ENCODE peak calls at places on chromosomes 4 and X, in four cellular contexts. E, S, O and P are unnamed samples.

GRCh38 chr4:2914220-2915126 is 48.7 kb downstream of the NOP14 start:
- DNase-seq in E (no peak), S (no peak), O (no peak), P (no peak)

GRCh38 chr4:87032884-87033533 is 98.2 kb downstream of the AFF1 start:
- DNase-seq in E (no peak), S (no peak), O (no peak), P (no peak)

GRCh38 chrX:53268173-53268572 is 13.2 kb downstream of the IQSEC2 start:
- DNase-seq in E (no peak), S (no peak), O (no peak), P (no peak)

GRCh38 chr4:102598102-102598758 is 97.1 kb downstream of the NFKB1 start:
- DNase-seq in E (no peak), S (no peak), O (no peak), P (no peak)

GRCh38 chr4:102867278-102868152 is 1.3 kb upstream of the CISD2 start:
- DNase-seq in E (no peak), S (no peak), O (peak; percentile 32), P (no peak)

GRCh38 chr4:181659202-181659601 is 584.0 kb upstream of the TENM3 start:
- DNase-seq in E (no peak), S (no peak), O (no peak), P (no peak)

GRCh38 chrX:57119416-57119815 is 1.9 kb downstream of the SPIN2B start:
- DNase-seq in E (no peak), S (no peak), O (no peak), P (no peak)

GRCh38 chr4:85092536-85092935 is 126.0 kb upstream of the WDFY3 start:
- DNase-seq in E (no peak), S (no peak), O (no peak), P (no peak)

GRCh38 chrX:153854702-153855101 is 24.4 kb upstream of the PDZD4 start:
- DNase-seq in E (no peak), S (no peak), O (no peak), P (no peak)

GRCh38 chr4:153448003-153448731 is 18.0 kb upstream of the TMEM131L start:
- DNase-seq in E (no peak), S (no peak), O (no peak), P (no peak)

GRCh38 chr4:169810325-169811323 is 52.9 kb upstream of the HPF1 start:
- DNase-seq in E (no peak), S (no peak), O (peak; percentile 79), P (no peak)

GRCh38 chr4:121777625-121778024 is 12.7 kb upstream of the SMIM43 start:
- DNase-seq in E (no peak), S (no peak), O (no peak), P (no peak)

GRCh38 chr4:82802906-82803305 is 4.3 kb upstream of the SCD5 start:
- DNase-seq in E (no peak), S (no peak), O (no peak), P (no peak)

GRCh38 chr4:145171919-145172318 is 8.5 kb downstream of the OTUD4 start:
- DNase-seq in E (no peak), S (no peak), O (no peak), P (no peak)

GRCh38 chr4:152575533-152575932 is 39.6 kb upstream of the FBXW7 start:
- DNase-seq in E (no peak), S (no peak), O (no peak), P (no peak)

GRCh38 chr4:177480796-177481195 is 38.6 kb upstream of the AGA start:
- DNase-seq in E (no peak), S (no peak), O (no peak), P (no peak)

GRCh38 chrX:45801554-45801953 is 600.9 kb upstream of the DIPK2B start:
- DNase-seq in E (no peak), S (no peak), O (peak; percentile 44), P (peak; percentile 28)

GRCh38 chr4:26235500-26235899 is 85.3 kb upstream of the RBPJ start:
- DNase-seq in E (no peak), S (peak; percentile 71), O (no peak), P (no peak)

GRCh38 chr4:2961411-2962098 is 1.7 kb downstream of the NOP14 start:
- DNase-seq in E (no peak), S (no peak), O (no peak), P (no peak)

GRCh38 chr4:94032754-94033153 is 174.9 kb upstream of the SMARCAD1 start:
- DNase-seq in E (no peak), S (no peak), O (no peak), P (no peak)

GRCh38 chr4:178063568-178063967 is 621.3 kb upstream of the AGA start:
- DNase-seq in E (no peak), S (no peak), O (no peak), P (no peak)

GRCh38 chrX:100447563-100448397 is 37.7 kb upstream of the PCDH19 start:
- DNase-seq in E (peak; percentile 57), S (peak; percentile 44), O (peak; percentile 39), P (no peak)

GRCh38 chrX:103845165-103845653 is 13.2 kb upstream of the RAB9B start:
- DNase-seq in E (peak; percentile 87), S (peak; percentile 60), O (peak; percentile 63), P (peak; percentile 49)

GRCh38 chr4:182643801-182644311 is 273.3 kb downstream of the DCTD start:
- DNase-seq in E (no peak), S (peak; percentile 14), O (no peak), P (no peak)

GRCh38 chrX:105533951-105534350 is 288.4 kb upstream of the NRK start:
- DNase-seq in E (no peak), S (no peak), O (no peak), P (no peak)

GRCh38 chr4:2472187-2472586 is 3.3 kb downstream of the RNF4 start:
- DNase-seq in E (no peak), S (no peak), O (no peak), P (no peak)

GRCh38 chr4:83625807-83626206 is 89.9 kb downstream of the GPAT3 start:
- DNase-seq in E (no peak), S (no peak), O (no peak), P (no peak)

GRCh38 chrX:46961097-46961496 is 48.9 kb downstream of the JADE3 start:
- DNase-seq in E (no peak), S (no peak), O (no peak), P (no peak)
- H3K4me1 ChIP-seq in E (no peaks in the 10 kb centered on the region), S (peaks cover 1% of the 10 kb centered on the region), O (no peaks in the 10 kb centered on the region), P (no peaks in the 10 kb centered on the region)

GRCh38 chr4:993111-994029 is at the start of gene SLC26A1:
- DNase-seq in E (no peak), S (peak; percentile 12), O (no peak), P (no peak)
- H3K4me1 ChIP-seq in E (peaks cover 7% of the 10 kb centered on the region), S (no peaks in the 10 kb centered on the region), O (no peaks in the 10 kb centered on the region), P (no peaks in the 10 kb centered on the region)

DNA sequence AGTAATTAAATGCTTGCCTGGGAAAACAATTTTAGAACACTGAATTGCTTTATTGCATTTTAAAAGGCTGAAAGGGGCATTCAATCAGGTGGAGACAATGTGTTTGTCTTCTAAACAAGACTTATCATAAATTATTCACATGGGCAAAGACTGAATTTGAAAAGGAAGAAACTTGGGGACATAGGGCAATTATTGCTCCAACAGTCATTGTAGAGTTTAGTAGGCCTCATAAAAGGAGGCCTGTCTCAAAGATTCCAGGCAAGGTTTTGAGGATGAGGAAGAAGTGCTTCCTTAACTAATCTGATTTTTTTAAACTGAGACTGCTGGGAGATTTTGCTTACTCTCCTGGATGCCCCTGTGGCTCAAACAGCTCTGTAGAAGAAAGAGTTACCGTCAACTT is 174.4 kb upstream of the RPS6KA3 start:
- DNase-seq in E (no peak), S (no peak), O (no peak), P (no peak)
- H3K4me1 ChIP-seq in E (no peaks in the 10 kb centered on the region), S (no peaks in the 10 kb centered on the region), O (peaks cover 21% of the 10 kb centered on the region), P (peaks cover 66% of the 10 kb centered on the region)

GRCh38 chr4:123349401-123350190 is 47.0 kb upstream of the SPRY1 start:
- DNase-seq in E (no peak), S (no peak), O (no peak), P (no peak)
- H3K4me1 ChIP-seq in E (peaks cover 1% of the 10 kb centered on the region), S (no peaks in the 10 kb centered on the region), O (no peaks in the 10 kb centered on the region), P (no peaks in the 10 kb centered on the region)

GRCh38 chr4:75671802-75672421 is 1.3 kb downstream of the G3BP2 start:
- DNase-seq in E (no peak), S (no peak), O (no peak), P (no peak)
- H3K4me1 ChIP-seq in E (peaks cover 11% of the 10 kb centered on the region), S (no peaks in the 10 kb centered on the region), O (peaks cover 22% of the 10 kb centered on the region), P (peaks cover 60% of the 10 kb centered on the region)

DNA sequence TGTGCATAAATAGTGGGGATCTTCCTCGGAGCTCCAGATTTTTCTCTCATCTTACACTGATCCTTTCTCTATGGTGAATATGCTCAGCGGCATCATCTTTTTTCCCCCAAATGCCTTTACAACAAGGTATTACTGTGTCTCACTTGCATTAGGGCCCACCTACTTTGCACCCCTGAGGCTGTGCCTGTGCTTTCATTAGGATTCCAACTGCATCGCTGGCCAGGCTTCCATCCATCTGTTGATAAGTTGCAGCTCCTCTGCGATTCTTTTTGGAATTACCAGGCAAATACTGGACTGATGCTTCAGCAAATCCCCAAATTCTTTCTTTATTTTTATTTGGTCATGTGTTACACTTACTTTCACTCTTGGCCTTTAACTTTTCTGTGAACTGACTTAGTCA is 77.3 kb downstream of the AFF2 start:
- DNase-seq in E (no peak), S (no peak), O (no peak), P (no peak)
- H3K4me1 ChIP-seq in E (no peaks in the 10 kb centered on the region), S (no peaks in the 10 kb centered on the region), O (no peaks in the 10 kb centered on the region), P (no peaks in the 10 kb centered on the region)

DNA sequence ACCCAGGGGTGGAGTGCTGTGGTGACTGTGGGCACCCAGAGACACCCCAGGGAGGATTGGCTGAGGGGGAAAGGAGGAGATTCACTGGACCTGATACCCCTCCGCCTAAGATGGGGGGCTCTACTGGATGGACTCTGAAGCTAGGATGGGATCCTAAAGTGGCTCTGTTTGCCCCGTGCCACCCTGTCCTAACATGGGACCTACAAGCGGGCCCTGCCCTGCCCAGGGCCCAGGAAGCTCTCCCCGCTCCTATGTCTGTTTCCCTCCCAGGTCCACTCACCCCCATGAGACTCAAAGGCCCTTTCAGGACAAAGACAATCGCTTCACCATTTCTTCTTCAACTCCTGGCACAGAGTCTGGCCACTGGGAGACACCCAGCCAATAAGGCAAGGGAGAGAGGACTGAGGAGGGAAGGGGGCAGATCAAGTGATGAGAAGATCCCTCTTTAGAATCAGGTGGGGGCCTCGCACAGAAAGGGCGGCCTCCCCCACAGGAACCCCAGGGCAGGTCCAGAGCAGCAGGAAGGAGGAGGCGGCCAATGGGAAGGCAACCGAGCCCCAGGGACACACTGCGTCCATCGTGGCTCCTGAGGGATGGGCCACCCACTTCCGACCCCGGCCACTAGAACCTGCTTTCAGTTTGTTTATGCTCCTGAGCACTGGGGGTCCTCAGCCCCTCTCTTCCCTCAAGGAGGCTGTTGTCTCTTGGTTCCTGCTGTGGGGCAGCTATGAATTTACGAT is 155.4 kb downstream of the AFAP1 start:
- DNase-seq in E (no peak), S (no peak), O (no peak), P (no peak)
- H3K4me1 ChIP-seq in E (peaks cover 13% of the 10 kb centered on the region), S (peaks cover 10% of the 10 kb centered on the region), O (no peaks in the 10 kb centered on the region), P (peaks cover 16% of the 10 kb centered on the region)